ENCODE peak calls at places on chromosomes 13 and 19, in six cellular contexts. One of them, this sample, is unnamed.

GRCh38 chr13:76229281-76229680 is 593.2 kb downstream of the LMO7 start:
- DNase-seq in GM23338: no peak
- DNase-seq in lung: no peak
- DNase-seq in neural crest cell: no peak
- DNase-seq in progenitor cell of endocrine pancreas: no peak
- DNase-seq in astrocyte of the spinal cord: no peak
- DNase-seq in this sample: no peak

GRCh38 chr13:46296920-46297319 is 85.2 kb downstream of the LRRC63 start:
- DNase-seq in GM23338: no peak
- DNase-seq in lung: no peak
- DNase-seq in neural crest cell: no peak
- DNase-seq in progenitor cell of endocrine pancreas: no peak
- DNase-seq in astrocyte of the spinal cord: peak; percentile 90
- DNase-seq in this sample: no peak

GRCh38 chr13:79810671-79811070 is 329.7 kb downstream of the NDFIP2 start:
- DNase-seq in GM23338: peak; percentile 72
- DNase-seq in lung: no peak
- DNase-seq in neural crest cell: no peak
- DNase-seq in progenitor cell of endocrine pancreas: no peak
- DNase-seq in astrocyte of the spinal cord: peak; percentile 61
- DNase-seq in this sample: no peak

GRCh38 chr13:24663089-24663395 is 17.2 kb upstream of the ATP12A start:
- DNase-seq in GM23338: no peak
- DNase-seq in lung: no peak
- DNase-seq in neural crest cell: no peak
- DNase-seq in progenitor cell of endocrine pancreas: no peak
- DNase-seq in astrocyte of the spinal cord: no peak
- DNase-seq in this sample: no peak

GRCh38 chr13:71240906-71241305 is 626.1 kb downstream of the DACH1 start:
- DNase-seq in GM23338: peak; percentile 12
- DNase-seq in lung: no peak
- DNase-seq in neural crest cell: no peak
- DNase-seq in progenitor cell of endocrine pancreas: no peak
- DNase-seq in astrocyte of the spinal cord: peak; percentile 28
- DNase-seq in this sample: no peak

GRCh38 chr13:80166352-80166751 is 174.6 kb downstream of the SPRY2 start:
- DNase-seq in GM23338: no peak
- DNase-seq in lung: no peak
- DNase-seq in neural crest cell: no peak
- DNase-seq in progenitor cell of endocrine pancreas: no peak
- DNase-seq in astrocyte of the spinal cord: no peak
- DNase-seq in this sample: no peak

GRCh38 chr19:30046522-30046921 is 104.5 kb downstream of the URI1 start:
- DNase-seq in GM23338: peak; percentile 61
- DNase-seq in lung: no peak
- DNase-seq in neural crest cell: no peak
- DNase-seq in progenitor cell of endocrine pancreas: no peak
- DNase-seq in astrocyte of the spinal cord: peak; percentile 72
- DNase-seq in this sample: no peak

GRCh38 chr13:37316935-37317334 is 211.5 kb upstream of the CSNK1A1L start:
- DNase-seq in GM23338: no peak
- DNase-seq in lung: no peak
- DNase-seq in neural crest cell: no peak
- DNase-seq in progenitor cell of endocrine pancreas: no peak
- DNase-seq in astrocyte of the spinal cord: no peak
- DNase-seq in this sample: no peak

GRCh38 chr19:56372281-56372680 is 21.1 kb downstream of the ZNF582 start:
- DNase-seq in GM23338: no peak
- DNase-seq in lung: no peak
- DNase-seq in neural crest cell: no peak
- DNase-seq in progenitor cell of endocrine pancreas: no peak
- DNase-seq in astrocyte of the spinal cord: no peak
- DNase-seq in this sample: no peak

GRCh38 chr13:71611292-71611691 is 255.7 kb downstream of the DACH1 start:
- DNase-seq in GM23338: no peak
- DNase-seq in lung: no peak
- DNase-seq in neural crest cell: no peak
- DNase-seq in progenitor cell of endocrine pancreas: no peak
- DNase-seq in astrocyte of the spinal cord: no peak
- DNase-seq in this sample: no peak

GRCh38 chr19:33654840-33655508 is 33.2 kb downstream of the CHST8 start:
- DNase-seq in GM23338: no peak
- DNase-seq in lung: no peak
- DNase-seq in neural crest cell: no peak
- DNase-seq in progenitor cell of endocrine pancreas: no peak
- DNase-seq in astrocyte of the spinal cord: no peak
- DNase-seq in this sample: no peak

GRCh38 chr19:3178377-3178972 is at the start of gene S1PR4:
- DNase-seq in GM23338: no peak
- DNase-seq in lung: no peak
- DNase-seq in neural crest cell: no peak
- DNase-seq in progenitor cell of endocrine pancreas: no peak
- DNase-seq in astrocyte of the spinal cord: no peak
- DNase-seq in this sample: peak; percentile 68

GRCh38 chr19:2517881-2518601 is 42.1 kb downstream of the GADD45B start:
- DNase-seq in GM23338: no peak
- DNase-seq in lung: no peak
- DNase-seq in neural crest cell: no peak
- DNase-seq in progenitor cell of endocrine pancreas: no peak
- DNase-seq in astrocyte of the spinal cord: peak; percentile 79
- DNase-seq in this sample: no peak

GRCh38 chr19:46309056-46309455 is 12.2 kb downstream of the HIF3A start:
- DNase-seq in GM23338: no peak
- DNase-seq in lung: no peak
- DNase-seq in neural crest cell: no peak
- DNase-seq in progenitor cell of endocrine pancreas: no peak
- DNase-seq in astrocyte of the spinal cord: no peak
- DNase-seq in this sample: no peak

GRCh38 chr19:7471696-7472620 is 16.9 kb downstream of the PEX11G start:
- DNase-seq in GM23338: no peak
- DNase-seq in lung: no peak
- DNase-seq in neural crest cell: no peak
- DNase-seq in progenitor cell of endocrine pancreas: no peak
- DNase-seq in astrocyte of the spinal cord: no peak
- DNase-seq in this sample: no peak

GRCh38 chr19:11921852-11922495 is 2.9 kb upstream of the ZNF700 start:
- DNase-seq in GM23338: no peak
- DNase-seq in lung: no peak
- DNase-seq in neural crest cell: no peak
- DNase-seq in progenitor cell of endocrine pancreas: no peak
- DNase-seq in astrocyte of the spinal cord: no peak
- DNase-seq in this sample: no peak

GRCh38 chr19:13583114-13583513 is 76.8 kb upstream of the CACNA1A start:
- DNase-seq in GM23338: no peak
- DNase-seq in lung: no peak
- DNase-seq in neural crest cell: no peak
- DNase-seq in progenitor cell of endocrine pancreas: no peak
- DNase-seq in astrocyte of the spinal cord: no peak
- DNase-seq in this sample: no peak

GRCh38 chr19:15779756-15780476 is 7.5 kb upstream of the OR10H5 start:
- DNase-seq in GM23338: no peak
- DNase-seq in lung: peak; percentile 46
- DNase-seq in neural crest cell: no peak
- DNase-seq in progenitor cell of endocrine pancreas: no peak
- DNase-seq in astrocyte of the spinal cord: no peak
- DNase-seq in this sample: no peak

GRCh38 chr13:113853518-113854237 is 10.2 kb downstream of the GAS6 start:
- DNase-seq in GM23338: no peak
- DNase-seq in lung: no peak
- DNase-seq in neural crest cell: no peak
- DNase-seq in progenitor cell of endocrine pancreas: no peak
- DNase-seq in astrocyte of the spinal cord: peak; percentile 52
- DNase-seq in this sample: peak; percentile 54

GRCh38 chr19:49473868-49474544 is at the start of gene FLT3LG:
- DNase-seq in GM23338: peak; percentile 77
- DNase-seq in lung: peak; percentile 77
- DNase-seq in neural crest cell: peak; percentile 61
- DNase-seq in progenitor cell of endocrine pancreas: peak; percentile 55
- DNase-seq in astrocyte of the spinal cord: peak; percentile 70
- DNase-seq in this sample: no peak

GRCh38 chr13:27960362-27961226 is 8.5 kb downstream of the CDX2 start:
- DNase-seq in GM23338: peak; percentile 92
- DNase-seq in lung: peak; percentile 57
- DNase-seq in neural crest cell: peak; percentile 61
- DNase-seq in progenitor cell of endocrine pancreas: peak; percentile 76
- DNase-seq in astrocyte of the spinal cord: no peak
- DNase-seq in this sample: peak; percentile 77

GRCh38 chr19:51093510-51094345 is 11.0 kb upstream of the KLK14 start:
- DNase-seq in GM23338: no peak
- DNase-seq in lung: no peak
- DNase-seq in neural crest cell: no peak
- DNase-seq in progenitor cell of endocrine pancreas: no peak
- DNase-seq in astrocyte of the spinal cord: no peak
- DNase-seq in this sample: no peak

GRCh38 chr13:58434943-58435342 is 803.4 kb downstream of the PCDH17 start:
- DNase-seq in GM23338: no peak
- DNase-seq in lung: no peak
- DNase-seq in neural crest cell: peak; percentile 3
- DNase-seq in progenitor cell of endocrine pancreas: no peak
- DNase-seq in astrocyte of the spinal cord: no peak
- DNase-seq in this sample: no peak

GRCh38 chr19:45403781-45404556 is 900 bp downstream of the PPP1R13L start:
- DNase-seq in GM23338: peak; percentile 95
- DNase-seq in lung: peak; percentile 71
- DNase-seq in neural crest cell: peak; percentile 39
- DNase-seq in progenitor cell of endocrine pancreas: peak; percentile 56
- DNase-seq in astrocyte of the spinal cord: peak; percentile 22
- DNase-seq in this sample: no peak

GRCh38 chr13:30371649-30372265 is 50.5 kb upstream of the UBE2L5 start:
- DNase-seq in GM23338: no peak
- DNase-seq in lung: no peak
- DNase-seq in neural crest cell: no peak
- DNase-seq in progenitor cell of endocrine pancreas: no peak
- DNase-seq in astrocyte of the spinal cord: peak; percentile 36
- DNase-seq in this sample: no peak

DNA sequence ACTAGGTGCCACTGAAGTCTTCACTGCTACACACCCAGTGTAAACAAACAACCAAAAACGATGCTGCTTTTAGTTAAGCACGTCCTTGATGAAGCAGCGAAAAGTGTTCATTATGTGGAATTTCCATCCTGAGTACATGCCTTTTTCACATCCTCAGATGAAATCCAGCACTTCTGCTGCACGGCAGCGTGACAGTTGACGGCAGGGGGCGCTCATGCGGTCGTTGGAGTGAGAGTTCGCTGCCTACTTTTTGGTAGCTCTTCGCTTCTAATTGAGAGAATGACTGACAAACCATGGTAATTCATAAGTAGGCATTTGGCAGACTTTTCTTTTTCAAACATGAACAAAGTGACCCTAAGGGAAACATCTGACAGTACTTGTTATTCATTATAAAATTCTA is 1124.9 kb downstream of the EFNB2 start:
- DNase-seq in GM23338: peak; percentile 82
- DNase-seq in lung: peak; percentile 39
- DNase-seq in neural crest cell: peak; percentile 47
- DNase-seq in progenitor cell of endocrine pancreas: peak; percentile 11
- DNase-seq in astrocyte of the spinal cord: no peak
- DNase-seq in this sample: no peak
- TF ChIP-seq CTCF in GM23338: peak; percentile 89
- TF ChIP-seq CTCF in lung: no peak
- TF ChIP-seq CTCF in neural crest cell: peak; percentile 69
- TF ChIP-seq CTCF in progenitor cell of endocrine pancreas: peak; percentile 58
- TF ChIP-seq CTCF in astrocyte of the spinal cord: peak; percentile 60
- TF ChIP-seq CTCF in this sample: peak; percentile 72

GRCh38 chr13:109428146-109428545 is 358.2 kb downstream of the IRS2 start:
- DNase-seq in GM23338: no peak
- DNase-seq in lung: no peak
- DNase-seq in neural crest cell: no peak
- DNase-seq in progenitor cell of endocrine pancreas: no peak
- DNase-seq in astrocyte of the spinal cord: no peak
- DNase-seq in this sample: no peak

GRCh38 chr13:109427148-109427547 is 359.2 kb downstream of the IRS2 start:
- DNase-seq in GM23338: no peak
- DNase-seq in lung: no peak
- DNase-seq in neural crest cell: no peak
- DNase-seq in progenitor cell of endocrine pancreas: no peak
- DNase-seq in astrocyte of the spinal cord: peak; percentile 39
- DNase-seq in this sample: no peak

GRCh38 chr13:109426690-109426990 is 359.7 kb downstream of the IRS2 start:
- DNase-seq in GM23338: no peak
- DNase-seq in lung: no peak
- DNase-seq in neural crest cell: no peak
- DNase-seq in progenitor cell of endocrine pancreas: no peak
- DNase-seq in astrocyte of the spinal cord: no peak
- DNase-seq in this sample: no peak

GRCh38 chr13:109425821-109426689 is 360.3 kb downstream of the IRS2 start:
- DNase-seq in GM23338: no peak
- DNase-seq in lung: no peak
- DNase-seq in neural crest cell: no peak
- DNase-seq in progenitor cell of endocrine pancreas: no peak
- DNase-seq in astrocyte of the spinal cord: no peak
- DNase-seq in this sample: no peak

GRCh38 chr13:109427695-109428094 is 358.7 kb downstream of the IRS2 start:
- DNase-seq in GM23338: peak; percentile 9
- DNase-seq in lung: no peak
- DNase-seq in neural crest cell: no peak
- DNase-seq in progenitor cell of endocrine pancreas: no peak
- DNase-seq in astrocyte of the spinal cord: no peak
- DNase-seq in this sample: no peak
- TF ChIP-seq CTCF in GM23338: peak; percentile 53
- TF ChIP-seq CTCF in lung: no peak
- TF ChIP-seq CTCF in neural crest cell: no peak
- TF ChIP-seq CTCF in progenitor cell of endocrine pancreas: peak; percentile 28
- TF ChIP-seq CTCF in astrocyte of the spinal cord: no peak
- TF ChIP-seq CTCF in this sample: no peak

GRCh38 chr13:44415815-44416214 is 42.2 kb downstream of the SERP2 start:
- DNase-seq in GM23338: peak; percentile 41
- DNase-seq in lung: no peak
- DNase-seq in neural crest cell: no peak
- DNase-seq in progenitor cell of endocrine pancreas: no peak
- DNase-seq in astrocyte of the spinal cord: no peak
- DNase-seq in this sample: no peak

GRCh38 chr13:44416297-44416696 is 42.7 kb downstream of the SERP2 start:
- DNase-seq in GM23338: no peak
- DNase-seq in lung: no peak
- DNase-seq in neural crest cell: no peak
- DNase-seq in progenitor cell of endocrine pancreas: no peak
- DNase-seq in astrocyte of the spinal cord: no peak
- DNase-seq in this sample: no peak

GRCh38 chr13:44414771-44415170 is 41.1 kb downstream of the SERP2 start:
- DNase-seq in GM23338: no peak
- DNase-seq in lung: no peak
- DNase-seq in neural crest cell: no peak
- DNase-seq in progenitor cell of endocrine pancreas: no peak
- DNase-seq in astrocyte of the spinal cord: no peak
- DNase-seq in this sample: no peak

GRCh38 chr13:44417876-44418275 is 44.3 kb downstream of the SERP2 start:
- DNase-seq in GM23338: no peak
- DNase-seq in lung: no peak
- DNase-seq in neural crest cell: no peak
- DNase-seq in progenitor cell of endocrine pancreas: no peak
- DNase-seq in astrocyte of the spinal cord: no peak
- DNase-seq in this sample: no peak

GRCh38 chr13:44417446-44417845 is 43.8 kb downstream of the SERP2 start:
- DNase-seq in GM23338: no peak
- DNase-seq in lung: no peak
- DNase-seq in neural crest cell: no peak
- DNase-seq in progenitor cell of endocrine pancreas: no peak
- DNase-seq in astrocyte of the spinal cord: no peak
- DNase-seq in this sample: no peak
- TF ChIP-seq CTCF in GM23338: no peak
- TF ChIP-seq CTCF in lung: no peak
- TF ChIP-seq CTCF in neural crest cell: no peak
- TF ChIP-seq CTCF in progenitor cell of endocrine pancreas: no peak
- TF ChIP-seq CTCF in astrocyte of the spinal cord: no peak
- TF ChIP-seq CTCF in this sample: no peak

GRCh38 chr13:85298387-85298924 is 500.8 kb downstream of the SLITRK6 start:
- DNase-seq in GM23338: peak; percentile 11
- DNase-seq in lung: no peak
- DNase-seq in neural crest cell: no peak
- DNase-seq in progenitor cell of endocrine pancreas: no peak
- DNase-seq in astrocyte of the spinal cord: no peak
- DNase-seq in this sample: no peak
- TF ChIP-seq CTCF in GM23338: no peak
- TF ChIP-seq CTCF in lung: no peak
- TF ChIP-seq CTCF in neural crest cell: peak; percentile 26
- TF ChIP-seq CTCF in progenitor cell of endocrine pancreas: no peak
- TF ChIP-seq CTCF in astrocyte of the spinal cord: no peak
- TF ChIP-seq CTCF in this sample: no peak